ENCODE peak calls at places on chromosome 15, in six cellular contexts. S, W, Y, Q, J and M are unnamed samples.

GRCh38 chr15:49847937-49848823 is 227.3 kb downstream of the DTWD1 start:
- DNase-seq in Q (peak), S (no peak), Y (no peak), W (no peak), J (no peak), M (no peak)

GRCh38 chr15:42155546-42156265 is 730 bp downstream of the PLA2G4F start:
- DNase-seq in W (peak), J (peak), Y (no peak), S (no peak), Q (no peak), M (no peak)

GRCh38 chr15:80798911-80799310 is 19.7 kb downstream of the CEMIP start:
- DNase-seq in Q (no peak), Y (no peak), W (no peak), S (no peak), J (no peak), M (no peak)

GRCh38 chr15:63291507-63291906 is 14.1 kb downstream of the APH1B start:
- DNase-seq in W (no peak), Y (no peak), J (no peak), S (no peak), Q (peak), M (no peak)

GRCh38 chr15:83644453-83644852 is 9.5 kb upstream of the ADAMTSL3 start:
- DNase-seq in W (no peak), S (no peak), J (no peak), Y (no peak), Q (no peak), M (no peak)

GRCh38 chr15:51735211-51735610 is 2.2 kb downstream of the LYSMD2 start:
- DNase-seq in J (no peak), Q (no peak), Y (no peak), S (no peak), W (no peak), M (no peak)

GRCh38 chr15:51380999-51381806 is 39.7 kb downstream of the GLDN start:
- DNase-seq in J (peak), Y (peak), S (no peak), W (no peak), Q (peak), M (peak)

GRCh38 chr15:44882499-44882968 is 74.0 kb upstream of the TERB2 start:
- DNase-seq in W (no peak), J (no peak), Q (no peak), Y (no peak), S (no peak), M (no peak)

GRCh38 chr15:99658000-99658399 is 75.2 kb downstream of the LYSMD4 start:
- DNase-seq in J (no peak), Y (no peak), Q (no peak), W (no peak), S (no peak), M (no peak)

GRCh38 chr15:99476413-99477222 is 89.2 kb upstream of the MEF2A start:
- DNase-seq in S (peak), Q (peak), J (peak), Y (peak), W (no peak), M (no peak)

GRCh38 chr15:60660290-60661051 is 181.5 kb upstream of the ICE2 start:
- DNase-seq in W (no peak), S (no peak), J (no peak), Q (peak), Y (peak), M (no peak)

GRCh38 chr15:85414991-85415390 is 34.6 kb downstream of the AKAP13 start:
- DNase-seq in Y (no peak), W (no peak), S (no peak), J (no peak), Q (no peak), M (no peak)

GRCh38 chr15:76169792-76170425 is 110.1 kb downstream of the TMEM266 start:
- DNase-seq in J (no peak), W (no peak), Q (no peak), S (no peak), Y (no peak), M (no peak)

GRCh38 chr15:55740479-55740878 is 2.5 kb downstream of the PRTG start:
- DNase-seq in J (no peak), W (no peak), Y (no peak), S (no peak), Q (no peak), M (no peak)
- TF ChIP-seq CTCF in J (no peak), W (no peak), Y (no peak), S (no peak), Q (no peak), M (no peak)

GRCh38 chr15:93495799-93496637 is 407.0 kb upstream of the RGMA start:
- DNase-seq in W (no peak), J (peak), S (no peak), Y (no peak), Q (no peak), M (no peak)
- TF ChIP-seq CTCF in W (no peak), J (no peak), S (no peak), Y (no peak), Q (no peak), M (no peak)

GRCh38 chr15:57343526-57343925 is 32.8 kb upstream of the CGNL1 start:
- DNase-seq in W (no peak), S (no peak), J (no peak), Q (no peak), Y (no peak), M (no peak)

GRCh38 chr15:57348081-57348480 is 28.2 kb upstream of the CGNL1 start:
- DNase-seq in Q (no peak), Y (no peak), W (no peak), S (no peak), J (no peak), M (no peak)

GRCh38 chr15:57343018-57343417 is 33.3 kb upstream of the CGNL1 start:
- DNase-seq in Y (no peak), W (no peak), J (no peak), S (no peak), Q (no peak), M (no peak)

GRCh38 chr15:57344282-57344681 is 32.0 kb upstream of the CGNL1 start:
- DNase-seq in W (no peak), S (no peak), Q (no peak), Y (no peak), J (no peak), M (no peak)

DNA sequence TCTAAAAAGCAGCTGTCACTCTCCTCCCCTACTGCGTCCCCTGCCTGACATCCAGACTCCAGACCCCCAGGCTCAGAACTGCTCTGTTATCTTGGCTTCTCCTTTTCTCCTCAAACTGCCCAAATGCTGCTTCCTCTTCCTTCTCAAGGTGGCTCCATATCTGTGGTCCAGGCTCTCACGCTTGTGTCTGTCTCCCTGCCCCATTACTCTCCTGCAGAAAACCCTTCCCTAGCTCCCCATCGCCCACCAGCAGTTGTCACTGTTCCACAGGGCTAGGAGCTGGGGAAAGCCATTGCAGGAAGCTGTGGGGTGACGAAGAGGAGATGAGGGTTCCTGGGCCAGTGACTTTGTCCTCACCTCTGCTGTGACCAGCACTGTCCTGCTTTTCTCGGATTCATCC is 30.7 kb upstream of the CGNL1 start:
- DNase-seq in Y (no peak), W (no peak), Q (no peak), J (no peak), S (no peak), M (no peak)
- TF ChIP-seq CTCF in Y (no peak), W (no peak), Q (peak), J (no peak), S (no peak), M (no peak)

GRCh38 chr15:62021991-62022600 is 38.2 kb downstream of the VPS13C start:
- DNase-seq in Y (no peak), S (no peak), W (no peak), J (no peak), Q (no peak), M (no peak)
- TF ChIP-seq CTCF in Y (no peak), S (no peak), W (no peak), J (no peak), Q (peak), M (peak)